ENCODE peak calls at places on chromosomes 4 and X, in four cellular contexts. One of them, this sample, is unnamed.

GRCh38 chr4:2940267-2941137 is 22.7 kb downstream of the NOP14 start:
- DNase-seq in CD8-positive, alpha-beta memory T cell: no peak
- DNase-seq in stomach: no peak
- DNase-seq in dermis microvascular lymphatic vessel endothelial cell: no peak
- DNase-seq in this sample: no peak

GRCh38 chr4:39846705-39847104 is 131.0 kb downstream of the PDS5A start:
- DNase-seq in CD8-positive, alpha-beta memory T cell: no peak
- DNase-seq in stomach: no peak
- DNase-seq in dermis microvascular lymphatic vessel endothelial cell: no peak
- DNase-seq in this sample: no peak

GRCh38 chrX:140087865-140088264 is 122.5 kb upstream of the CXorf66 start:
- DNase-seq in CD8-positive, alpha-beta memory T cell: no peak
- DNase-seq in stomach: no peak
- DNase-seq in dermis microvascular lymphatic vessel endothelial cell: no peak
- DNase-seq in this sample: no peak

GRCh38 chr4:60463846-60464502 is 736.2 kb upstream of the ADGRL3 start:
- DNase-seq in CD8-positive, alpha-beta memory T cell: no peak
- DNase-seq in stomach: no peak
- DNase-seq in dermis microvascular lymphatic vessel endothelial cell: no peak
- DNase-seq in this sample: no peak

GRCh38 chr4:69321153-69321729 is 41.0 kb downstream of the UGT2B28 start:
- DNase-seq in CD8-positive, alpha-beta memory T cell: no peak
- DNase-seq in stomach: peak
- DNase-seq in dermis microvascular lymphatic vessel endothelial cell: no peak
- DNase-seq in this sample: no peak

GRCh38 chrX:69163936-69164741 is 1.1 kb downstream of the PJA1 start:
- DNase-seq in CD8-positive, alpha-beta memory T cell: peak
- DNase-seq in stomach: peak
- DNase-seq in dermis microvascular lymphatic vessel endothelial cell: peak
- DNase-seq in this sample: peak

GRCh38 chr4:5497489-5497888 is 210.9 kb downstream of the EVC2 start:
- DNase-seq in CD8-positive, alpha-beta memory T cell: no peak
- DNase-seq in stomach: no peak
- DNase-seq in dermis microvascular lymphatic vessel endothelial cell: no peak
- DNase-seq in this sample: no peak

GRCh38 chr4:105909699-105910340 is 14.5 kb downstream of the NPNT start:
- DNase-seq in CD8-positive, alpha-beta memory T cell: no peak
- DNase-seq in stomach: no peak
- DNase-seq in dermis microvascular lymphatic vessel endothelial cell: no peak
- DNase-seq in this sample: no peak

GRCh38 chr4:123856689-123857545 is 460.3 kb downstream of the SPRY1 start:
- DNase-seq in CD8-positive, alpha-beta memory T cell: no peak
- DNase-seq in stomach: peak
- DNase-seq in dermis microvascular lymphatic vessel endothelial cell: peak
- DNase-seq in this sample: no peak

GRCh38 chrX:34299451-34299967 is 167.4 kb upstream of the FAM47A start:
- DNase-seq in CD8-positive, alpha-beta memory T cell: no peak
- DNase-seq in stomach: no peak
- DNase-seq in dermis microvascular lymphatic vessel endothelial cell: no peak
- DNase-seq in this sample: no peak

This sample was measured in T-helper 22 cell.